ENCODE peak calls at places on chromosomes 7 and 10, in four cellular contexts. One of them, this sample, is unnamed.

GRCh38 chr7:12107841-12108249 is 103.2 kb upstream of the TMEM106B start:
- DNase-seq in NCI-H82: no peak
- DNase-seq in gastrocnemius medialis: no peak
- DNase-seq in body of pancreas: no peak
- DNase-seq in this sample: no peak

GRCh38 chr7:22194633-22195273 is 162.2 kb downstream of the RAPGEF5 start:
- DNase-seq in NCI-H82: peak; percentile 24
- DNase-seq in gastrocnemius medialis: no peak
- DNase-seq in body of pancreas: no peak
- DNase-seq in this sample: no peak

GRCh38 chr10:73887038-73888015 is 13.0 kb upstream of the CAMK2G start:
- DNase-seq in body of pancreas: peak; percentile 80
- DNase-seq in NCI-H82: peak; percentile 57
- DNase-seq in gastrocnemius medialis: peak; percentile 62
- DNase-seq in this sample: peak; percentile 74

GRCh38 chr7:2104716-2105115 is 128.0 kb downstream of the MAD1L1 start:
- DNase-seq in body of pancreas: no peak
- DNase-seq in gastrocnemius medialis: no peak
- DNase-seq in NCI-H82: peak; percentile 65
- DNase-seq in this sample: no peak

GRCh38 chr10:81873932-81874816 is 820 bp upstream of the NRG3 start:
- DNase-seq in body of pancreas: peak; percentile 73
- DNase-seq in gastrocnemius medialis: no peak
- DNase-seq in NCI-H82: peak; percentile 82
- DNase-seq in this sample: peak; percentile 68

GRCh38 chr10:113618338-113618737 is 45.5 kb downstream of the NRAP start:
- DNase-seq in gastrocnemius medialis: peak; percentile 46
- DNase-seq in body of pancreas: no peak
- DNase-seq in NCI-H82: no peak
- DNase-seq in this sample: no peak

GRCh38 chr10:25059990-25060389 is 43.6 kb downstream of the THNSL1 start:
- DNase-seq in body of pancreas: peak; percentile 48
- DNase-seq in NCI-H82: peak; percentile 66
- DNase-seq in gastrocnemius medialis: no peak
- DNase-seq in this sample: peak; percentile 84

GRCh38 chr7:12422449-12423320 is 19.0 kb upstream of the VWDE start:
- DNase-seq in body of pancreas: no peak
- DNase-seq in gastrocnemius medialis: no peak
- DNase-seq in NCI-H82: peak; percentile 57
- DNase-seq in this sample: no peak